ENCODE peak calls at places on chromosomes 13 and 19, in six cellular contexts. L, M, O, P, A and H are unnamed samples.

GRCh38 chr13:98490866-98491265 is 86.0 kb downstream of the STK24 start:
- DNase-seq in L (no peak), M (no peak), O (no peak), P (no peak), A (no peak), H (no peak)

GRCh38 chr13:74246398-74246975 is 112.3 kb upstream of the KLF12 start:
- DNase-seq in L (peak; percentile 32), M (no peak), O (no peak), P (no peak), A (no peak), H (no peak)

GRCh38 chr19:18425515-18426415 is 6.6 kb downstream of the SSBP4 start:
- DNase-seq in L (peak; percentile 59), M (peak; percentile 74), O (no peak), P (no peak), A (peak; percentile 44), H (peak; percentile 83)

GRCh38 chr13:110641055-110642015 is 26.0 kb downstream of the NAXD start:
- DNase-seq in L (peak; percentile 31), M (no peak), O (no peak), P (no peak), A (no peak), H (no peak)

GRCh38 chr19:35959040-35959967 is 23.1 kb downstream of the LRFN3 start:
- DNase-seq in L (peak; percentile 16), M (no peak), O (no peak), P (no peak), A (no peak), H (no peak)

GRCh38 chr13:36345438-36346221 is 564 bp downstream of the SPART start:
- DNase-seq in L (peak; percentile 92), M (peak; percentile 78), O (no peak), P (no peak), A (peak; percentile 84), H (peak; percentile 86)

GRCh38 chr19:8371011-8371804 is 7.3 kb downstream of the ANGPTL4 start:
- DNase-seq in L (no peak), M (no peak), O (no peak), P (no peak), A (no peak), H (no peak)

GRCh38 chr19:13118424-13119193 is 545 bp downstream of the NACC1 start:
- DNase-seq in L (peak; percentile 55), M (no peak), O (no peak), P (no peak), A (no peak), H (peak; percentile 66)

GRCh38 chr19:2044709-2045500 is 6.1 kb downstream of the MKNK2 start:
- DNase-seq in L (no peak), M (no peak), O (no peak), P (no peak), A (no peak), H (no peak)

GRCh38 chr19:1016647-1017114 is 4.2 kb downstream of the TMEM259 start:
- DNase-seq in L (peak; percentile 78), M (peak; percentile 78), O (no peak), P (no peak), A (no peak), H (peak; percentile 61)

GRCh38 chr19:29275266-29275665 is 62.3 kb upstream of the UQCRFS1 start:
- DNase-seq in L (no peak), M (no peak), O (no peak), P (no peak), A (no peak), H (no peak)

GRCh38 chr19:2813235-2814160 is 6.2 kb upstream of the ZNF554 start:
- DNase-seq in L (no peak), M (no peak), O (no peak), P (no peak), A (no peak), H (no peak)

GRCh38 chr13:50993371-50993770 is 83.8 kb downstream of the RNASEH2B start:
- DNase-seq in L (no peak), M (no peak), O (no peak), P (no peak), A (no peak), H (no peak)

GRCh38 chr19:41478875-41479756 is 36.2 kb downstream of the ERICH4 start:
- DNase-seq in L (no peak), M (no peak), O (no peak), P (no peak), A (no peak), H (no peak)

GRCh38 chr19:46748325-46749109 is 2.3 kb upstream of the STRN4 start:
- DNase-seq in L (peak; percentile 62), M (peak; percentile 49), O (no peak), P (no peak), A (peak; percentile 28), H (peak; percentile 61)

GRCh38 chr19:29622191-29623070 is 16.3 kb downstream of the POP4 start:
- DNase-seq in L (peak; percentile 11), M (no peak), O (no peak), P (no peak), A (no peak), H (no peak)

GRCh38 chr13:27379694-27380596 is 44.5 kb upstream of the GTF3A start:
- DNase-seq in L (peak; percentile 53), M (peak; percentile 38), O (no peak), P (no peak), A (no peak), H (peak; percentile 70)

GRCh38 chr19:33861950-33862349 is 65.3 kb downstream of the KCTD15 start:
- DNase-seq in L (no peak), M (no peak), O (no peak), P (no peak), A (no peak), H (no peak)

GRCh38 chr19:16376649-16377048 is 52.0 kb downstream of the KLF2 start:
- DNase-seq in L (no peak), M (no peak), O (no peak), P (no peak), A (no peak), H (peak; percentile 12)

GRCh38 chr13:30303269-30303668 is 4.1 kb downstream of the KATNAL1 start:
- DNase-seq in L (peak; percentile 32), M (peak; percentile 5), O (no peak), P (no peak), A (no peak), H (peak; percentile 53)

GRCh38 chr19:41421314-41421713 is 5.9 kb downstream of the B3GNT8 start:
- DNase-seq in L (no peak), M (no peak), O (no peak), P (no peak), A (no peak), H (no peak)

GRCh38 chr13:39766464-39767167 is 111.2 kb downstream of the COG6 start:
- DNase-seq in L (no peak), M (no peak), O (no peak), P (no peak), A (no peak), H (no peak)

GRCh38 chr13:33057019-33057785 is 41.0 kb downstream of the KL start:
- DNase-seq in L (peak; percentile 36), M (peak; percentile 19), O (no peak), P (no peak), A (no peak), H (peak; percentile 27)

GRCh38 chr13:108213946-108214345 is 1.4 kb downstream of the LIG4 start:
- DNase-seq in L (peak; percentile 32), M (peak; percentile 60), O (no peak), P (no peak), A (no peak), H (peak; percentile 8)

GRCh38 chr13:29543230-29544215 is 52.0 kb downstream of the SLC7A1 start:
- DNase-seq in L (peak; percentile 77), M (peak; percentile 48), O (no peak), P (no peak), A (no peak), H (peak; percentile 81)

GRCh38 chr13:111093136-111093535 is 22.0 kb upstream of the ARHGEF7 start:
- DNase-seq in L (no peak), M (no peak), O (no peak), P (no peak), A (no peak), H (no peak)

GRCh38 chr19:1240925-1241324 is 626 bp upstream of the ATP5F1D start:
- DNase-seq in L (no peak), M (no peak), O (no peak), P (no peak), A (no peak), H (no peak)